ENCODE peak calls at places on chromosomes 11 and 22, in seven cellular contexts. D, N, M, A, S, U and R are unnamed samples.

GRCh38 chr11:772429-773390 is 4.6 kb downstream of the GATD1 start:
- DNase-seq in U (no peak), D (no peak), N (no peak), S (no peak), A (no peak), M (no peak), R (no peak)

GRCh38 chr11:92969634-92970347 is at the start of gene MTNR1B:
- DNase-seq in A (no peak), N (no peak), S (no peak), D (no peak), M (no peak), U (no peak), R (no peak)

GRCh38 chr11:75277991-75278790 is 37.6 kb downstream of the TPBGL start:
- DNase-seq in M (no peak), U (no peak), N (no peak), D (no peak), A (no peak), S (peak), R (no peak)

GRCh38 chr11:134312223-134312622 is 19.6 kb upstream of the GLB1L2 start:
- DNase-seq in A (no peak), M (no peak), D (no peak), N (no peak), U (no peak), S (no peak), R (no peak)

GRCh38 chr11:9533053-9533452 is 40.4 kb upstream of the WEE1 start:
- DNase-seq in U (no peak), A (no peak), S (no peak), M (no peak), D (no peak), N (no peak), R (no peak)

GRCh38 chr11:31806186-31806943 is 4.8 kb downstream of the PAX6 start:
- DNase-seq in M (no peak), N (peak), U (no peak), A (no peak), D (no peak), S (no peak), R (no peak)

GRCh38 chr11:118660646-118661424 is 18.6 kb downstream of the TREH start:
- DNase-seq in S (peak), N (no peak), U (no peak), M (no peak), D (no peak), A (no peak), R (no peak)

GRCh38 chr11:122780296-122780949 is 57.9 kb upstream of the CRTAM start:
- DNase-seq in M (no peak), S (no peak), A (no peak), U (no peak), D (no peak), N (no peak), R (no peak)

GRCh38 chr22:36009085-36009484 is 19.5 kb downstream of the RBFOX2 start:
- DNase-seq in S (no peak), U (no peak), D (no peak), N (peak), M (no peak), A (peak), R (peak)

GRCh38 chr11:28463826-28464225 is 355.6 kb downstream of the METTL15 start:
- DNase-seq in M (no peak), A (peak), N (peak), U (no peak), S (no peak), D (peak), R (no peak)

GRCh38 chr11:47607380-47607779 is 13.2 kb upstream of the C1QTNF4 start:
- DNase-seq in A (peak), S (peak), M (no peak), U (no peak), D (peak), N (peak), R (no peak)

GRCh38 chr11:72191961-72192381 is at the start of gene FOLR1:
- DNase-seq in M (peak), S (no peak), A (no peak), U (no peak), D (no peak), N (peak), R (no peak)

GRCh38 chr11:102868359-102868758 is 6.4 kb downstream of the MMP12 start:
- DNase-seq in A (peak), S (no peak), N (peak), M (no peak), D (no peak), U (no peak), R (no peak)

GRCh38 chr11:40281055-40281580 is 1178.3 kb downstream of the LRRC4C start:
- DNase-seq in S (no peak), M (no peak), D (no peak), U (no peak), A (no peak), N (peak), R (no peak)

GRCh38 chr11:36092314-36093030 is 148.6 kb downstream of the LDLRAD3 start:
- DNase-seq in S (no peak), N (no peak), D (no peak), M (no peak), U (no peak), A (no peak), R (no peak)

GRCh38 chr22:29314537-29315285 is 786 bp downstream of the RASL10A start:
- DNase-seq in N (no peak), U (no peak), D (no peak), M (no peak), A (no peak), S (peak), R (no peak)

GRCh38 chr11:18259259-18259658 is 6.8 kb upstream of the SAA1 start:
- DNase-seq in M (no peak), A (no peak), D (no peak), S (no peak), U (no peak), N (no peak), R (no peak)

GRCh38 chr11:27693398-27693797 is 6.9 kb downstream of the BDNF start:
- DNase-seq in N (peak), D (no peak), S (no peak), A (peak), M (no peak), U (no peak), R (no peak)

GRCh38 chr11:129696309-129696989 is 119.2 kb upstream of the TMEM45B start:
- DNase-seq in S (no peak), D (no peak), N (no peak), M (no peak), A (no peak), U (no peak), R (no peak)

GRCh38 chr11:16839821-16840220 is 101.4 kb downstream of the C11orf58 start:
- DNase-seq in M (no peak), D (no peak), N (no peak), S (no peak), A (no peak), U (no peak), R (no peak)

GRCh38 chr22:46564084-46564714 is 26.8 kb upstream of the CELSR1 start:
- DNase-seq in A (no peak), M (no peak), S (no peak), U (no peak), D (no peak), N (no peak), R (no peak)

GRCh38 chr11:14443642-14444041 is 56.0 kb downstream of the COPB1 start:
- DNase-seq in S (no peak), M (no peak), N (peak), D (no peak), U (no peak), A (peak), R (no peak)

GRCh38 chr22:43988116-43988817 is 33.0 kb downstream of the SAMM50 start:
- DNase-seq in D (no peak), A (no peak), N (no peak), U (no peak), S (no peak), M (no peak), R (no peak)

GRCh38 chr11:72381584-72382090 is 52.7 kb downstream of the CLPB start:
- DNase-seq in M (no peak), U (no peak), D (no peak), A (no peak), S (no peak), N (no peak), R (no peak)

GRCh38 chr11:117769530-117769929 is 27.5 kb downstream of the DSCAML1 start:
- DNase-seq in N (no peak), M (no peak), S (no peak), U (no peak), D (no peak), A (no peak), R (no peak)

GRCh38 chr11:72446929-72447753 is 12.8 kb upstream of the CLPB start:
- DNase-seq in A (peak), D (peak), S (no peak), N (peak), M (no peak), U (peak), R (peak)

GRCh38 chr11:69468911-69469885 is 12.3 kb upstream of the LINC01488 start:
- DNase-seq in N (no peak), D (no peak), A (no peak), U (no peak), S (no peak), M (no peak), R (no peak)

GRCh38 chr11:33598426-33599069 is 102.1 kb downstream of the C11orf91 start:
- DNase-seq in N (no peak), U (no peak), M (no peak), D (no peak), A (no peak), S (no peak), R (no peak)

GRCh38 chr11:69416123-69416475 is 65.4 kb upstream of the LINC01488 start:
- DNase-seq in M (no peak), U (no peak), N (no peak), A (no peak), S (no peak), D (no peak), R (no peak)

GRCh38 chr11:65426839-65427690 is 4.5 kb downstream of the NEAT1 start:
- DNase-seq in N (peak), M (peak), A (peak), D (no peak), U (peak), S (peak), R (peak)

GRCh38 chr11:48109046-48109666 is 107.5 kb upstream of the OR4B1 start:
- DNase-seq in D (no peak), U (peak), A (peak), S (no peak), M (peak), N (peak), R (peak)

GRCh38 chr11:287821-288327 is 1.1 kb upstream of the PGGHG start:
- DNase-seq in M (no peak), N (no peak), D (no peak), S (peak), A (no peak), U (peak), R (no peak)

GRCh38 chr11:115717215-115717584 is 213.0 kb upstream of the CADM1 start:
- DNase-seq in D (peak), U (no peak), S (no peak), A (no peak), N (peak), M (no peak), R (no peak)

GRCh38 chr11:32723332-32723731 is 71.1 kb downstream of the CCDC73 start:
- DNase-seq in D (no peak), A (no peak), N (peak), U (no peak), M (no peak), S (no peak), R (no peak)

GRCh38 chr22:38350444-38351359 is 33.5 kb upstream of the CSNK1E start:
- DNase-seq in M (no peak), U (no peak), A (no peak), N (no peak), D (no peak), S (peak), R (no peak)

GRCh38 chr11:57410287-57410686 is 16.6 kb downstream of the SLC43A3 start:
- DNase-seq in S (no peak), D (peak), A (peak), N (peak), M (no peak), U (no peak), R (no peak)

GRCh38 chr11:78574386-78575381 is at the start of gene NARS2:
- DNase-seq in U (peak), M (peak), S (peak), N (peak), D (peak), A (peak), R (peak)

GRCh38 chr11:78577495-78577894 is 2.8 kb upstream of the NARS2 start:
- DNase-seq in M (no peak), A (no peak), D (no peak), U (no peak), S (no peak), N (no peak), R (no peak)

GRCh38 chr11:78573271-78574035 is 1.2 kb downstream of the NARS2 start:
- DNase-seq in A (no peak), D (no peak), U (no peak), S (no peak), M (no peak), N (no peak), R (no peak)

GRCh38 chr11:78576549-78577097 is 2.0 kb upstream of the NARS2 start:
- DNase-seq in N (no peak), M (no peak), A (no peak), U (no peak), S (no peak), D (no peak), R (no peak)

GRCh38 chr11:78575478-78575877 is 814 bp upstream of the NARS2 start:
- DNase-seq in U (no peak), M (no peak), S (no peak), A (no peak), D (no peak), N (no peak), R (no peak)
- H3K4me3 ChIP-seq in U (peak), M (peak), S (peak), A (peak), D (peak), N (peak), R (peak)

GRCh38 chr11:46346886-46347636 is at the start of gene DGKZ:
- DNase-seq in N (peak), M (peak), U (peak), A (peak), S (peak), D (no peak), R (peak)

GRCh38 chr11:46350695-46351094 is 3.4 kb downstream of the DGKZ start:
- DNase-seq in S (no peak), U (no peak), N (no peak), D (no peak), A (no peak), M (no peak), R (no peak)

GRCh38 chr11:46348566-46348981 is 1.3 kb downstream of the DGKZ start:
- DNase-seq in D (no peak), S (no peak), M (no peak), U (no peak), N (no peak), A (no peak), R (no peak)

GRCh38 chr11:46347637-46348311 is 511 bp downstream of the DGKZ start:
- DNase-seq in A (no peak), U (no peak), M (no peak), N (no peak), D (no peak), S (peak), R (no peak)

DNA sequence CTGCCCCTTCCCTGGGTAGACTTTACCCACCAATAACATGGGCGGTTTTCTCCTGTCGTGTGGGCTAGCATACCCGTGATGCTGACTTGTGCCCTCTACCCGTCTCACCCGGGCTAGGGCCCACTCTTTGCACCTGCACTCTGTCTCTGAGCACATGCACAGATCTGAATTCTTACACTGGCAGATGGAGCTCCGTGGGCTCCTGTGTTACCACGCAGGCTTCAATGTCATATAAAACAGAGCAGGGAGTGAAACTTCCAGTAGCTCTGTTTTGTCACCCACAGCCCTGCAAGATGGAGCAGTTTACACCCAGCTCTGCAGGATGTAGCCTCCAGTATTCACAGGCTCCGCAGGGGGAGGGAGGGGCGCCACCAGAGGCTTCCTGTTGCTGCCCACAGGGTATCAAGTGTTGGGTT is 1.7 kb downstream of the DGKZ start:
- DNase-seq in N (no peak), A (no peak), S (no peak), U (peak), M (no peak), D (no peak), R (peak)
- H3K4me3 ChIP-seq in N (no peak), A (no peak), S (no peak), U (peak), M (peak), D (peak), R (peak)

DNA sequence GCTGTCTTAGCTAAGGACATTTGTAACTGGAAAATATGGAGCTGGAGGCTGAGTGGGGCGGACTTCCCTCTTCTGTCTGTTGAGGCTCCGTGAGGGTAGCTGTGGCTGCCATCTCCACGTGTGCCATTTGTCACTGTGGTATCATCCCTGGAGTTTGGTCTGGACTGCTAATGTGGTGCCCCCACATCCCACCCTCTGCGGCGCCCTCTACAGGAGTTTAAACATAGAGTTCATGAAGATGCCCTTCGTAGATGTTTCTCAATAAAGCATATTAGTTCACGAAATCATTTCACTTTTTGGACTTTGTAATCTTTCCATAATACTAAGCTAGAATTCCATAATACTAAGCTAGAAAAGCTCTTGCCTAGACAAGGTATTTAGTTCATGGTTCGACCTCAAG is 52.4 kb downstream of the TECTA start:
- DNase-seq in S (no peak), U (no peak), D (no peak), A (no peak), M (no peak), N (no peak), R (no peak)
- H3K4me3 ChIP-seq in S (no peak), U (no peak), D (no peak), A (no peak), M (no peak), N (no peak), R (no peak)

DNA sequence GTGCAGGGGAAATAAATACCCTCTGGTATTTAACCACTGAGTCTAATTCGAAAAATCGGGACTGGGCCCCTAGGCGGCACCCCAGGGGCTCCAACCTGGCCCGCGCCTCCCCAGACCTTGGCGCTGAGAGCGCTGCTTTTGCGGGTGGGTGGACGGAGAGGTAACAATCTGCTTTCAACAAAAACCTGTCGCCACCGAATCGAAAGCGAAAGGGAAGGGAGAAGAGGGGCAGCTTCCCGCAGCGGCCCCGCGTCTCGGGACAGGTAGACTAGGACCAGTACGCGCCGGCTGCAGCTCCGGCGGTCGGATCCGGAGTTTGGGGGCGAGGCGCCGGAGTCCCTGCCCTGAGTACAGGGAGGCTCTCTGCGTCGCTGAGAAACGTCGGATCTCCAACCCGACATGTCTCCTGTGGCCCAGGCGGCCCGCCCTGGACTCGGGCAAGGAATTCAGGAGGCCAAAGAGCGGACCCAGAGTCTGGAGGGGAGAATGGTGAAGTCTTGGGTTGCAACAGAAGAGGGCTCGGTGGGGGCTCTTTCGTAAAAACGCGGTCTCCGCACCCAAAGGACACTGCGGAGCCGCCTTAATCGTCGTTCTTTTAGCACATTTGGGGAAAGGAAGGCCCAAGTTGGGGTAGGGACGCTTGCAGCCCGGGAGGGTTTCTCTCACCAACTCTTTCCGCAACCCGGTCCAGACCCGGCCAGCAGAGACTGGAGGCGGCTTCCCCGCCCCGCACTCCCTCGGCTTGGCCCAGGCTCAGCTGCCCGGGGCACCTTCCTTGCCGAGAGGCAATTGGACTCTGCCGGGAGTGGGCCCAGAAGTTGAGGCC is 4.1 kb downstream of the ALX4 start:
- DNase-seq in S (no peak), N (no peak), M (no peak), U (peak), A (peak), D (no peak), R (no peak)
- H3K4me3 ChIP-seq in S (peak), N (peak), M (peak), U (peak), A (peak), D (peak), R (peak)